ENCODE peak calls at places on chromosome 1, in ten cellular contexts. One of them, this sample, is unnamed.

GRCh38 chr1:94688646-94689045 is 131.5 kb upstream of the SLC44A3 start:
- DNase-seq in fibroblast of lung: no peak
- DNase-seq in bronchial epithelial cell: no peak
- DNase-seq in foreskin keratinocyte: no peak
- DNase-seq in WTC11: peak; percentile 60
- DNase-seq in aorta: no peak
- DNase-seq in dermis blood vessel endothelial cell: no peak
- DNase-seq in lung microvascular endothelial cell: no peak
- DNase-seq in left cardiac atrium: no peak
- DNase-seq in NCI-H2081: peak; percentile 31
- DNase-seq in this sample: no peak

GRCh38 chr1:209850342-209850979 is 22.7 kb downstream of the UTP25 start:
- DNase-seq in bronchial epithelial cell: peak; percentile 56
- DNase-seq in aorta: no peak
- DNase-seq in foreskin keratinocyte: no peak
- DNase-seq in NCI-H2081: peak; percentile 84
- DNase-seq in WTC11: peak; percentile 81
- DNase-seq in fibroblast of lung: peak; percentile 64
- DNase-seq in dermis blood vessel endothelial cell: peak; percentile 91
- DNase-seq in lung microvascular endothelial cell: peak; percentile 87
- DNase-seq in left cardiac atrium: peak; percentile 33
- DNase-seq in this sample: no peak

GRCh38 chr1:200030791-200031190 is 3.3 kb downstream of the NR5A2 start:
- DNase-seq in left cardiac atrium: no peak
- DNase-seq in aorta: no peak
- DNase-seq in foreskin keratinocyte: no peak
- DNase-seq in NCI-H2081: no peak
- DNase-seq in fibroblast of lung: no peak
- DNase-seq in WTC11: no peak
- DNase-seq in lung microvascular endothelial cell: no peak
- DNase-seq in bronchial epithelial cell: no peak
- DNase-seq in dermis blood vessel endothelial cell: no peak
- DNase-seq in this sample: no peak

GRCh38 chr1:2946291-2946690 is 75.0 kb upstream of the ACTRT2 start:
- DNase-seq in lung microvascular endothelial cell: no peak
- DNase-seq in WTC11: peak; percentile 24
- DNase-seq in left cardiac atrium: no peak
- DNase-seq in aorta: peak; percentile 47
- DNase-seq in NCI-H2081: no peak
- DNase-seq in dermis blood vessel endothelial cell: no peak
- DNase-seq in foreskin keratinocyte: no peak
- DNase-seq in fibroblast of lung: no peak
- DNase-seq in bronchial epithelial cell: no peak
- DNase-seq in this sample: no peak

GRCh38 chr1:66505671-66506392 is 28.1 kb upstream of the SGIP1 start:
- DNase-seq in foreskin keratinocyte: no peak
- DNase-seq in left cardiac atrium: no peak
- DNase-seq in lung microvascular endothelial cell: peak; percentile 95
- DNase-seq in aorta: no peak
- DNase-seq in dermis blood vessel endothelial cell: peak; percentile 75
- DNase-seq in WTC11: no peak
- DNase-seq in bronchial epithelial cell: no peak
- DNase-seq in NCI-H2081: no peak
- DNase-seq in fibroblast of lung: peak; percentile 81
- DNase-seq in this sample: no peak

GRCh38 chr1:154611150-154611865 is 3.3 kb upstream of the ADAR start:
- DNase-seq in foreskin keratinocyte: no peak
- DNase-seq in NCI-H2081: no peak
- DNase-seq in lung microvascular endothelial cell: no peak
- DNase-seq in aorta: no peak
- DNase-seq in bronchial epithelial cell: no peak
- DNase-seq in fibroblast of lung: no peak
- DNase-seq in WTC11: no peak
- DNase-seq in dermis blood vessel endothelial cell: peak; percentile 26
- DNase-seq in left cardiac atrium: no peak
- DNase-seq in this sample: no peak

GRCh38 chr1:239909894-239910293 is 181.8 kb upstream of the FMN2 start:
- DNase-seq in bronchial epithelial cell: peak; percentile 39
- DNase-seq in WTC11: no peak
- DNase-seq in dermis blood vessel endothelial cell: no peak
- DNase-seq in foreskin keratinocyte: peak; percentile 2
- DNase-seq in NCI-H2081: no peak
- DNase-seq in aorta: no peak
- DNase-seq in fibroblast of lung: peak; percentile 55
- DNase-seq in left cardiac atrium: no peak
- DNase-seq in lung microvascular endothelial cell: no peak
- DNase-seq in this sample: no peak

GRCh38 chr1:159652506-159652905 is 61.9 kb downstream of the CRP start:
- DNase-seq in foreskin keratinocyte: no peak
- DNase-seq in aorta: no peak
- DNase-seq in left cardiac atrium: no peak
- DNase-seq in bronchial epithelial cell: no peak
- DNase-seq in WTC11: no peak
- DNase-seq in lung microvascular endothelial cell: no peak
- DNase-seq in NCI-H2081: no peak
- DNase-seq in fibroblast of lung: no peak
- DNase-seq in dermis blood vessel endothelial cell: no peak
- DNase-seq in this sample: no peak

GRCh38 chr1:172326171-172326570 is 94.3 kb upstream of the C1orf105 start:
- DNase-seq in left cardiac atrium: no peak
- DNase-seq in WTC11: no peak
- DNase-seq in fibroblast of lung: no peak
- DNase-seq in NCI-H2081: no peak
- DNase-seq in dermis blood vessel endothelial cell: no peak
- DNase-seq in lung microvascular endothelial cell: no peak
- DNase-seq in aorta: no peak
- DNase-seq in foreskin keratinocyte: no peak
- DNase-seq in bronchial epithelial cell: no peak
- DNase-seq in this sample: no peak

GRCh38 chr1:58717979-58718378 is 18.1 kb upstream of the MYSM1 start:
- DNase-seq in WTC11: no peak
- DNase-seq in foreskin keratinocyte: no peak
- DNase-seq in NCI-H2081: no peak
- DNase-seq in fibroblast of lung: no peak
- DNase-seq in lung microvascular endothelial cell: peak; percentile 46
- DNase-seq in left cardiac atrium: no peak
- DNase-seq in dermis blood vessel endothelial cell: no peak
- DNase-seq in bronchial epithelial cell: no peak
- DNase-seq in aorta: no peak
- DNase-seq in this sample: no peak

GRCh38 chr1:232388363-232388762 is 241.6 kb downstream of the SIPA1L2 start:
- DNase-seq in fibroblast of lung: no peak
- DNase-seq in lung microvascular endothelial cell: no peak
- DNase-seq in dermis blood vessel endothelial cell: no peak
- DNase-seq in bronchial epithelial cell: no peak
- DNase-seq in WTC11: no peak
- DNase-seq in aorta: no peak
- DNase-seq in NCI-H2081: no peak
- DNase-seq in left cardiac atrium: no peak
- DNase-seq in foreskin keratinocyte: no peak
- DNase-seq in this sample: no peak

GRCh38 chr1:34900775-34901502 is 28.5 kb downstream of the DLGAP3 start:
- DNase-seq in fibroblast of lung: no peak
- DNase-seq in NCI-H2081: no peak
- DNase-seq in dermis blood vessel endothelial cell: no peak
- DNase-seq in left cardiac atrium: no peak
- DNase-seq in foreskin keratinocyte: no peak
- DNase-seq in aorta: no peak
- DNase-seq in lung microvascular endothelial cell: no peak
- DNase-seq in WTC11: no peak
- DNase-seq in bronchial epithelial cell: no peak
- DNase-seq in this sample: no peak